ENCODE peak calls at places on chromosomes 12 and 14, in four cellular contexts. D is neuronal stem cell, X is trophoblast cell, V is mesenchymal stem cell. R is an unnamed sample.

GRCh38 chr12:24491968-24492367 is 456.9 kb downstream of the BCAT1 start:
- DNase-seq in D (no peak), X (no peak), V (no peak), R (no peak)

GRCh38 chr12:131103614-131104463 is 150.1 kb downstream of the ADGRD1 start:
- DNase-seq in D (peak), X (no peak), V (no peak), R (no peak)

GRCh38 chr14:103569436-103569835 is 6.7 kb downstream of the COA8 start:
- DNase-seq in D (no peak), X (no peak), V (no peak), R (no peak)

GRCh38 chr12:1398673-1399072 is 195.7 kb downstream of the FBXL14 start:
- DNase-seq in D (no peak), X (no peak), V (peak), R (no peak)

GRCh38 chr14:65224799-65225198 is 122.5 kb upstream of the MAX start:
- DNase-seq in D (no peak), X (no peak), V (no peak), R (no peak)

GRCh38 chr14:90402009-90402408 is 5.2 kb downstream of the CALM1 start:
- DNase-seq in D (no peak), X (no peak), V (no peak), R (no peak)

GRCh38 chr12:114780746-114781399 is 96.9 kb upstream of the TBX3 start:
- DNase-seq in D (no peak), X (no peak), V (no peak), R (no peak)

GRCh38 chr12:52355181-52355580 is 12.1 kb downstream of the KRT85 start:
- DNase-seq in D (no peak), X (peak), V (no peak), R (no peak)

GRCh38 chr14:93007225-93007997 is 84.5 kb downstream of the CHGA start:
- DNase-seq in D (no peak), X (peak), V (peak), R (no peak)

GRCh38 chr12:127254420-127254955 is 1012.5 kb upstream of the TMEM132C start:
- DNase-seq in D (no peak), X (no peak), V (no peak), R (no peak)

GRCh38 chr12:58500399-58500798 is 419.9 kb downstream of the LRIG3 start:
- DNase-seq in D (no peak), X (no peak), V (no peak), R (no peak)

GRCh38 chr12:56160160-56160763 is 2.1 kb downstream of the MYL6 start:
- DNase-seq in D (no peak), X (peak), V (peak), R (no peak)

GRCh38 chr14:105562713-105563346 is 36.4 kb downstream of the TMEM121 start:
- DNase-seq in D (no peak), X (no peak), V (no peak), R (no peak)

GRCh38 chr14:76761849-76762616 is 765 bp downstream of the VASH1 start:
- DNase-seq in D (no peak), X (no peak), V (no peak), R (no peak)

GRCh38 chr14:77882098-77882497 is 82.2 kb downstream of the ADCK1 start:
- DNase-seq in D (no peak), X (no peak), V (peak), R (no peak)

GRCh38 chr14:50944647-50945413 is 547 bp upstream of the PYGL start:
- DNase-seq in D (no peak), X (peak), V (peak), R (no peak)

GRCh38 chr12:60872850-60873713 is 1277.3 kb downstream of the SLC16A7 start:
- DNase-seq in D (no peak), X (no peak), V (peak), R (peak)

GRCh38 chr12:53128780-53129747 is 25.8 kb downstream of the SOAT2 start:
- DNase-seq in D (no peak), X (no peak), V (no peak), R (peak)

GRCh38 chr12:3995276-3995675 is 122.1 kb upstream of the PARP11 start:
- DNase-seq in D (no peak), X (peak), V (no peak), R (no peak)

GRCh38 chr12:96343347-96343954 is 56.8 kb downstream of the CDK17 start:
- DNase-seq in D (no peak), X (no peak), V (no peak), R (no peak)

GRCh38 chr12:128823216-128823915 is 392 bp downstream of the SLC15A4 start:
- DNase-seq in D (no peak), X (peak), V (no peak), R (peak)

GRCh38 chr12:87687362-87687761 is 341.8 kb downstream of the C12orf50 start:
- DNase-seq in D (no peak), X (no peak), V (peak), R (no peak)

GRCh38 chr14:61893371-61893940 is 131.2 kb downstream of the SNAPC1 start:
- DNase-seq in D (no peak), X (no peak), V (no peak), R (no peak)

GRCh38 chr14:104435147-104436046 is 144.2 kb upstream of the C14orf180 start:
- DNase-seq in D (no peak), X (no peak), V (no peak), R (no peak)

GRCh38 chr14:68932219-68932618 is 46.9 kb downstream of the ACTN1 start:
- DNase-seq in D (no peak), X (no peak), V (peak), R (no peak)

GRCh38 chr12:121949643-121950397 is 31.4 kb downstream of the CFAP251 start:
- DNase-seq in D (no peak), X (peak), V (peak), R (no peak)

GRCh38 chr12:100733817-100734593 is 60.6 kb upstream of the ANO4 start:
- DNase-seq in D (no peak), X (no peak), V (peak), R (no peak)

GRCh38 chr12:82650627-82651337 is 35.9 kb upstream of the TMTC2 start:
- DNase-seq in D (no peak), X (no peak), V (no peak), R (no peak)

GRCh38 chr12:16531623-16532022 is 74.3 kb downstream of the LMO3 start:
- DNase-seq in D (peak), X (no peak), V (no peak), R (no peak)

GRCh38 chr12:55034218-55034617 is 14.4 kb downstream of the NEUROD4 start:
- DNase-seq in D (no peak), X (no peak), V (no peak), R (no peak)

GRCh38 chr12:62933220-62933870 is 1.6 kb downstream of the PPM1H start:
- DNase-seq in D (no peak), X (no peak), V (no peak), R (no peak)

GRCh38 chr12:20492251-20492728 is 124.0 kb downstream of the PDE3A start:
- DNase-seq in D (no peak), X (no peak), V (peak), R (no peak)

GRCh38 chr12:124428136-124428791 is 133.4 kb downstream of the RFLNA start:
- DNase-seq in D (no peak), X (no peak), V (peak), R (no peak)

GRCh38 chr12:24767016-24767415 is 181.9 kb downstream of the BCAT1 start:
- DNase-seq in D (no peak), X (no peak), V (no peak), R (no peak)

GRCh38 chr12:112881602-112882001 is 25.2 kb upstream of the OAS1 start:
- DNase-seq in D (no peak), X (no peak), V (no peak), R (no peak)

GRCh38 chr14:102490456-102490855 is 19.1 kb downstream of the ANKRD9 start:
- DNase-seq in D (no peak), X (no peak), V (no peak), R (no peak)

GRCh38 chr12:4287325-4288290 is 14.0 kb downstream of the CCND2 start:
- DNase-seq in D (no peak), X (no peak), V (no peak), R (no peak)

GRCh38 chr12:6229823-6230222 is 29.6 kb downstream of the CD9 start:
- DNase-seq in D (no peak), X (no peak), V (peak), R (no peak)

GRCh38 chr12:89470741-89471504 is 53.7 kb downstream of the GALNT4 start:
- DNase-seq in D (no peak), X (no peak), V (peak), R (no peak)

DNA sequence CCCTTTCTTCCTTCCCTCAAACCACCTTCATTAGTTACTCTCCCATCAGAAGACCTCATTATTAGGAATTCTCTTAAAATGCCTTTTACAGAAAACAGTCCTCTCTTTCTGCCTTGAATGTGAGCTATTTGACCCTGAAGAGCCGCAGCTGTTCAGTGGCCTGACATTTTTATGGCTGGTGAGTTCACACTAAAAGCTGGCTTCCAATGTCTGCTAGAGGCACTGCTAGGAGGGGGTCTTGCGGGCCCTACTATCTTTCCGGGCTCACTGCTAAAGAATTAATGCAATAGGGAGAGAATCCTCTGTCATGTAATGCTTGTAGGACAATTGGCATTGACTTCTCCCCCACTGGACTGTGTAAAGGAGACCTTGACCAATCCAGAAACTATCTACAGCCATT is 87.7 kb downstream of the GPR135 start:
- DNase-seq in D (no peak), X (no peak), V (peak), R (no peak)
- H2BK12ac ChIP-seq in D (no peak), X (peak), V (peak), R (no peak)

DNA sequence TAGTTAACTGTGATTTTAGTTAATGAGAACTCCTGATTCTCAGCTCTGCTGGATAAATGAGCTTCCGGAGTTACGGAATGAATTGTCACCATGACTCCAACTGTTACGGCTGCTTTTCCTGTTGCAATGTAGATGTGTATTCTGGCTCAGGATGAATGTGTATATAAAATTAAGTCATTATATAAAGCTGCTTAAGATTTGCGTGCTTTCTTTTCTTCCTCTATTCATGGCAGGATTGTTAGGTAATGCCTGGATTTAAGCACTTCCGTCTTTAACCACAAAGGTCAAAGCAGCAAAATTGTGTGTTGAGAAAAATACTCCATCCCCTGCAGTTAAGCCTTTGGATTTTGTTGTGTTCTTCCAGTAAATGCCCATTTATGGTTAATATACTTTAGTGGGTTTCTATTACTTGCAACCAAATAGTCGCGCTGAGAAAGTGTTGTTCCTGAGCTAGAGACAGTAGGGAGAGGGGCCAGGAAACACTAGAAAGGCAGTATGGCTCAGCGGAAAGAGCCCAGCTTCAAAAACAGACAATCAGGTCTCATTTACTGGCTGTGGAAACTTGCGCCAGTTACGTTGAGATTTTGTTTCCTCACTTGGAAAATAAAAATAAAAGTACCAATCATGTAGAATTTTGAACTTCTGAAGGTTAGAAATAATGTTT is 9.4 kb upstream of the CCDC175 start:
- DNase-seq in D (no peak), X (no peak), V (peak), R (no peak)
- H3K4me3 ChIP-seq in D (no peak), X (no peak), V (no peak), R (no peak)

DNA sequence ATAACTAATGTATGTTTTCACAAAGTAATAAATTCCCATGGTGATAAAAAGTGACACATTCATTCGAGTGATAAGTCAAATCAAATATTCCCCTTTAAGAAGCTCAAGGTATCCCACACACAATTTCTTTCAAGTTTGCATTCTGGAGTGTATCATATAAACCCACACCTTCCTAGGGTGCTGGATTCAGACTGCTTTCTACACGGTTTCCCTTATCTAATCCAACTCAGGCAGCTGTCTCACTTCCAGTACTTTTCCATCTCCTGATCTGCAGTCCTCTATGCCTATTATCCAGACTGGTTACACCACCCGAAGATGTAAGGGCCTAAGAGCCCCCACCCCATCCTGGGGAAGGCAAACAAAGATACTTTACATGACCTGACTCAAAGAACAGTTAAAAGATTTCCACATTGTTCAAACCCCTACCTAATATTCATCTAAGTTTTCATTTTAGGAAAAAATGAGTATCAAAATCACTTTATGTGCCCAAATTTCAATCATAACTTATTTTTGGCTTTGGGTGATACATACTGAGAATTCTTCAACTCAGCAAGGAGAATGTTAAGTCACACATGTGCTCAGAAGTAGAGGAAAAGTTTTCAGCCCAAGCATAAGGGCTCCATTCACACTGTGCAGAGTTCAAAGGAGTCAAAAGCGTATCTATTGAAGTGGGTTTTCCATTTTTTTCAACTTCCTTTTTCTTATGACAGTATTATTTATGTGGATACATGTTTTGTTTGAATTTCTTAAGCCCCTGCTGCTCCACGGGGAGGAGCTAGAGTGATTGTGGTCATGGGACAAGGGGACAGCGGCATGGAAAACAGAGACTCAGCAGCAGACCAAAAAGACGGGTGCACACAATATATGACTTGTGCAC is 41.8 kb downstream of the CORO1C start:
- DNase-seq in D (no peak), X (no peak), V (peak), R (no peak)
- H2BK12ac ChIP-seq in D (no peak), X (peak), V (peak), R (no peak)

GRCh38 chr14:95877633-95878032 is 1.0 kb downstream of the TUNAR start:
- DNase-seq in D (no peak), X (no peak), V (no peak), R (no peak)

GRCh38 chr14:95875831-95876768 is 532 bp upstream of the TUNAR start:
- DNase-seq in D (peak), X (no peak), V (no peak), R (peak)

GRCh38 chr14:95872777-95873176 is 3.9 kb upstream of the TUNAR start:
- DNase-seq in D (no peak), X (no peak), V (no peak), R (no peak)

GRCh38 chr14:95871531-95871930 is 5.1 kb upstream of the TUNAR start:
- DNase-seq in D (no peak), X (no peak), V (no peak), R (no peak)

GRCh38 chr14:95876769-95877490 is at the start of gene TUNAR:
- DNase-seq in D (peak), X (no peak), V (no peak), R (peak)
- H3K4me3 ChIP-seq in D (peak), X (peak), V (no peak), R (peak)

DNA sequence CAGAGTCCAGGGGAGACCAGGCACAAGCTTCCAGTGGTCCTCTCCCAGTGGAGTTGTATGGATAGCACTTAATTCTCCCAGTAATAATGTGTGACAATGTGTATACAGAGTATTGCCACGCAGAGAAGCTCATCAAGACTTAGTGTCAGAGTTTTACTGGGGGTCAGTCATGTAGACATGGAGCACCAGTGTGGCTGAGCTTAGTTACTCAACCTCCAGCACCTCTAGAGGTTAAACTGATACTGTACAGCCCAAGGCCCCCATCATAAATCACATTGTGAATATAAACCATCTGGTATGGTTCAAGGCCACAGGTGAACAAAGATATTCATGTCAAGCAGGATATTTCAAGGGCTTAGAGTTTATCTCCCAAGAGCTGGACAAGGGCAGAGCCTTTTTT is 378.1 kb upstream of the TMPO start:
- DNase-seq in D (no peak), X (no peak), V (no peak), R (no peak)
- H2BK12ac ChIP-seq in D (no peak), X (no peak), V (no peak), R (no peak)

GRCh38 chr12:75792687-75793086 is 238.9 kb downstream of the PHLDA1 start:
- DNase-seq in D (no peak), X (peak), V (no peak), R (no peak)
- H3K4me3 ChIP-seq in D (no peak), X (no peak), V (no peak), R (no peak)

GRCh38 chr14:75279153-75279738 is 618 bp downstream of the FOS start:
- DNase-seq in D (no peak), X (no peak), V (peak), R (no peak)

GRCh38 chr14:75278422-75279152 is at the start of gene FOS:
- DNase-seq in D (peak), X (peak), V (peak), R (no peak)

GRCh38 chr14:75277000-75277795 is 1.4 kb upstream of the FOS start:
- DNase-seq in D (peak), X (peak), V (peak), R (peak)

GRCh38 chr14:75279739-75280447 is 1.3 kb downstream of the FOS start:
- DNase-seq in D (no peak), X (no peak), V (peak), R (no peak)

GRCh38 chr14:75277796-75278421 is 719 bp upstream of the FOS start:
- DNase-seq in D (peak), X (no peak), V (no peak), R (no peak)
- H2BK12ac ChIP-seq in D (no peak), X (peak), V (peak), R (peak)

GRCh38 chr12:9180810-9181209 is 27.4 kb downstream of the PZP start:
- DNase-seq in D (no peak), X (no peak), V (no peak), R (no peak)

DNA sequence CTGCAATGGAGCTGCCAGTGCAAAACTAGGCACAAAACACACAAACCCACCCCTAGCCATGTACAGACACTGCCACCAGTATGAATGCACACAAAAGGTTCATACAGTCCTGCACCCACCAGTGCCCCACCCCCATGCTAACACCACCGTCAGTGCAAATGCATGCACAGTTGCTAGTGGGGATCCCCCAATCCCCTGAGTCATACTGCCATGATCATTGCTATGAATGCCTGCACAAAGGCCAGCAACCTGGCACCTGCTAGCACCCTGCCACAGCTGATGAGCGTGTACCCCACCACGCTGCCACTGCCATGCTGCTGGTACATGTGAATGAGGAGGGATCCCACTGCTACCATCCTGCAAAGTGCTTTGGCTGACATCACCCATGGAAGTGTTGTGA is 23.9 kb downstream of the PZP start:
- DNase-seq in D (no peak), X (no peak), V (no peak), R (no peak)
- H3K4me3 ChIP-seq in D (peak), X (peak), V (no peak), R (no peak)